ENCODE peak calls at places on chromosomes 11 and 22, in eight cellular contexts. K, Q, I, F, A, D, N and U are unnamed samples.

GRCh38 chr11:107988397-107989158 is 20.1 kb upstream of the CUL5 start:
- DNase-seq in N (no peak), D (no peak), A (no peak), K (no peak), F (no peak), I (no peak), Q (no peak), U (no peak)

GRCh38 chr11:9568854-9569587 is 4.4 kb upstream of the WEE1 start:
- DNase-seq in I (peak; percentile 74), K (peak; percentile 95), D (no peak), A (no peak), F (peak; percentile 83), Q (no peak), N (no peak), U (peak; percentile 72)

GRCh38 chr22:50157976-50158375 is 12.6 kb upstream of the PANX2 start:
- DNase-seq in N (no peak), I (peak; percentile 85), D (no peak), F (no peak), Q (no peak), A (no peak), K (no peak), U (no peak)

GRCh38 chr11:19162946-19163345 is 38.8 kb downstream of the CSRP3 start:
- DNase-seq in Q (no peak), N (no peak), I (no peak), D (no peak), K (no peak), A (no peak), F (no peak), U (no peak)

GRCh38 chr22:37762389-37762836 is 45.3 kb upstream of the GCAT start:
- DNase-seq in N (no peak), I (no peak), F (no peak), A (no peak), D (no peak), Q (no peak), K (no peak), U (no peak)

GRCh38 chr22:42438293-42438650 is 6.1 kb upstream of the NFAM1 start:
- DNase-seq in F (no peak), Q (no peak), I (no peak), A (no peak), K (no peak), N (no peak), D (no peak), U (peak; percentile 10)

GRCh38 chr11:118618115-118618990 is 10.9 kb downstream of the PHLDB1 start:
- DNase-seq in Q (no peak), K (peak; percentile 94), A (no peak), D (peak; percentile 32), F (peak; percentile 94), N (no peak), I (no peak), U (no peak)

GRCh38 chr11:98561877-98562395 is 458.8 kb upstream of the CNTN5 start:
- DNase-seq in F (no peak), A (no peak), N (no peak), D (no peak), I (no peak), Q (no peak), K (no peak), U (no peak)

GRCh38 chr11:48900131-48900800 is 83.4 kb downstream of the TRIM51G start:
- DNase-seq in F (no peak), Q (no peak), A (peak; percentile 67), K (no peak), I (no peak), D (no peak), N (no peak), U (no peak)

GRCh38 chr22:43535336-43535735 is 123.5 kb downstream of the MPPED1 start:
- DNase-seq in N (no peak), D (no peak), Q (no peak), F (no peak), A (no peak), I (peak; percentile 23), K (no peak), U (no peak)

GRCh38 chr11:65618763-65619162 is 3.2 kb downstream of the PCNX3 start:
- DNase-seq in I (no peak), Q (no peak), K (no peak), A (no peak), D (no peak), F (no peak), N (no peak), U (no peak)

GRCh38 chr11:113289341-113290187 is 24.8 kb upstream of the TTC12 start:
- DNase-seq in F (no peak), Q (peak; percentile 65), I (peak; percentile 62), N (peak; percentile 70), K (peak; percentile 58), D (peak; percentile 72), A (peak; percentile 85), U (peak; percentile 49)

GRCh38 chr22:30855266-30855665 is 113.3 kb downstream of the MORC2 start:
- DNase-seq in I (no peak), N (no peak), A (no peak), D (no peak), K (no peak), F (no peak), Q (no peak), U (no peak)

GRCh38 chr11:121419839-121420238 is 32.3 kb upstream of the SORL1 start:
- DNase-seq in F (no peak), I (no peak), A (no peak), K (no peak), Q (no peak), D (no peak), N (no peak), U (no peak)

GRCh38 chr11:134170177-134170908 is 53.4 kb downstream of the NCAPD3 start:
- DNase-seq in F (no peak), A (no peak), K (no peak), I (no peak), D (no peak), N (no peak), Q (no peak), U (no peak)

GRCh38 chr11:101049813-101050212 is 79.8 kb downstream of the PGR start:
- DNase-seq in D (no peak), Q (no peak), F (no peak), N (no peak), A (no peak), I (no peak), K (no peak), U (no peak)

GRCh38 chr22:20110359-20110985 is 5.4 kb upstream of the RANBP1 start:
- DNase-seq in I (no peak), F (no peak), D (no peak), A (no peak), Q (no peak), K (no peak), N (no peak), U (no peak)

GRCh38 chr11:108825381-108825780 is 160.5 kb downstream of the DDX10 start:
- DNase-seq in F (no peak), K (no peak), N (no peak), D (no peak), Q (no peak), A (no peak), I (no peak), U (no peak)